ENCODE peak calls at places on chromosomes 12 and 14, in five cellular contexts. W is mesothelial cell of epicardium, J is Peyer's patch, B is fibroblast of mammary gland, P is GM13976. M is an unnamed sample.

GRCh38 chr12:122743895-122744525 is 8.6 kb upstream of the DENR start:
- DNase-seq in B (no peak), J (no peak), W (no peak), P (no peak), M (no peak)

GRCh38 chr14:95903616-95904107 is 27.0 kb downstream of the TUNAR start:
- DNase-seq in B (no peak), J (no peak), P (no peak), W (no peak), M (no peak)

GRCh38 chr12:73935817-73936216 is 601.8 kb upstream of the ATXN7L3B start:
- DNase-seq in P (no peak), B (no peak), J (no peak), W (no peak), M (no peak)

GRCh38 chr14:33273978-33274377 is 335.3 kb downstream of the NPAS3 start:
- DNase-seq in B (no peak), P (no peak), W (no peak), J (no peak), M (no peak)

GRCh38 chr12:92505373-92506340 is 197.1 kb upstream of the PLEKHG7 start:
- DNase-seq in P (no peak), J (peak; percentile 68), B (peak; percentile 55), W (no peak), M (peak; percentile 85)

GRCh38 chr12:59403259-59403932 is 192.4 kb upstream of the SLC16A7 start:
- DNase-seq in W (no peak), P (peak; percentile 6), B (peak; percentile 78), J (peak; percentile 17), M (no peak)

GRCh38 chr14:22265319-22266140 is 323.5 kb downstream of the DAD1 start:
- DNase-seq in B (peak; percentile 6), W (no peak), P (no peak), J (no peak), M (no peak)

GRCh38 chr12:45458854-45459807 is 243.2 kb downstream of the ANO6 start:
- DNase-seq in J (no peak), B (peak; percentile 81), W (no peak), P (no peak), M (no peak)

GRCh38 chr12:84756961-84757360 is 155.6 kb downstream of the SLC6A15 start:
- DNase-seq in J (no peak), P (no peak), W (no peak), B (peak; percentile 65), M (no peak)

GRCh38 chr12:110922652-110923051 is 2.3 kb upstream of the MYL2 start:
- DNase-seq in W (no peak), P (no peak), J (no peak), B (no peak), M (no peak)

GRCh38 chr12:53599579-53599978 is 26.6 kb downstream of the ATF7 start:
- DNase-seq in B (no peak), W (no peak), J (no peak), P (no peak), M (no peak)
- TF ChIP-seq CTCF in B (no peak), W (no peak), J (no peak), P (no peak), M (peak; percentile 20)

GRCh38 chr12:47811581-47812484 is 7.9 kb downstream of the HDAC7 start:
- DNase-seq in P (no peak), B (peak; percentile 97), W (no peak), J (no peak), M (no peak)

GRCh38 chr12:47808049-47808448 is 11.7 kb downstream of the HDAC7 start:
- DNase-seq in J (peak; percentile 90), P (peak; percentile 76), B (peak; percentile 53), W (no peak), M (no peak)

GRCh38 chr12:47811070-47811391 is 8.7 kb downstream of the HDAC7 start:
- DNase-seq in B (no peak), W (no peak), P (no peak), J (no peak), M (no peak)

GRCh38 chr12:47807338-47807737 is 12.4 kb downstream of the HDAC7 start:
- DNase-seq in B (no peak), P (no peak), W (no peak), J (no peak), M (no peak)

GRCh38 chr12:47808574-47809380 is 10.9 kb downstream of the HDAC7 start:
- DNase-seq in B (peak; percentile 37), W (no peak), P (no peak), J (peak; percentile 67), M (no peak)
- TF ChIP-seq CTCF in B (peak; percentile 6), W (no peak), P (no peak), J (no peak), M (no peak)

GRCh38 chr12:1750300-1750699 is 59.4 kb downstream of the ADIPOR2 start:
- DNase-seq in J (no peak), B (no peak), W (no peak), P (no peak), M (no peak)
- TF ChIP-seq CTCF in J (no peak), B (no peak), W (no peak), P (no peak), M (no peak)

DNA sequence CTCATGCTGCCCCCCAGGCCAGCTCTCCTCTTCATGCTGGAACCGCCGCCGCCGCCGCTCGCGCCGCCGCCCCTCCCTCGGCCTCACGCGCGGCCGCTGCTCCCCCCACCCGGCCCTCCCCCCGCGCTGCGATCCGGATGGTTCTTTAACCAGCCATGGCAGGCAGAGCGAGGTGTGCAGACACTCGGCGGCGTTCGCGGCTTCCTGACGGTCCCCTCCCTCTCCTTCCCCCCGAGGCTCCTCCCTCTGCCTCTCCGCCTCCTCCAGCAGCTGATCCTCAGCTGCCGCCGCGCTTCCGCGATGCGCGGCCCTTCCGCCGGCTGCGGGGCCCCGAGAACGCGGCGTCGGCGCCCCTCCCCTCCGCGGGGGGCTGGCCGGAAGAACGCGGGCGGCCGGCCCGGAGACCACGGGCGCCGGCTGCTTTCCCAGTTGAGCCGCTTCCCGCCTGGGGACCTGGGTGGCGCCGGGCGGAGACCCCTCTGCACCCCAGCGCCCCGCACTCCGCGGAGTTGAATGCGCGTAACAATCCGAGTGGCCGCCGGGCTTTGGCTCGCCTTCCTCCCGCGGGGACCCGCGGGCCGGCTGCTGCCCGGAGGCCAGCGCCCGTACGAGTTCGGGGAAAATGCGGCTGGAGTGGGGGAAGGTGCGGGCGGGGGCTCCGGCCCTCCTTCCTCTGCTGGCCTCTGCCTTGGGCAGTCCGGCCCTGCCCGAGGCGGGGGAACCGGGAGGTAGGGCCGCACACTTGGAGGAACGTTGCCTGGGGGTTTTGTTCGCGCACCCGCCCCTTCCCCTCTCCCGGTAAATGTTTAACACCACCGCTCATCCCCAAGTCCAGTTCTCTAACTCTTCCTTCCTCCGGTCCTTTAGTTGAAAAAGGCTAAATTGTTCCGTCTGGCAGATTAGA is at the start of gene DCAF5:
- DNase-seq in P (peak; percentile 98), J (peak; percentile 94), W (peak; percentile 82), B (peak; percentile 90), M (peak; percentile 96)
- TF ChIP-seq CTCF in P (no peak), J (no peak), W (no peak), B (no peak), M (no peak)

GRCh38 chr12:124191024-124191359 is 103.9 kb upstream of the RFLNA start:
- DNase-seq in J (no peak), W (no peak), P (no peak), B (peak; percentile 18), M (no peak)
- TF ChIP-seq CTCF in J (no peak), W (no peak), P (no peak), B (no peak), M (no peak)

GRCh38 chr14:77200406-77200985 is 18.9 kb downstream of the TMEM63C start:
- DNase-seq in W (no peak), P (no peak), B (no peak), J (no peak), M (no peak)
- TF ChIP-seq CTCF in W (no peak), P (no peak), B (no peak), J (no peak), M (no peak)

GRCh38 chr14:66238969-66239368 is 247.2 kb upstream of the CCDC196 start:
- DNase-seq in W (no peak), P (no peak), B (peak; percentile 30), J (no peak), M (no peak)

GRCh38 chr14:66240112-66240511 is 246.1 kb upstream of the CCDC196 start:
- DNase-seq in P (no peak), B (peak; percentile 28), J (no peak), W (no peak), M (no peak)

GRCh38 chr14:66247662-66248061 is 238.5 kb upstream of the CCDC196 start:
- DNase-seq in B (no peak), W (no peak), J (no peak), P (no peak), M (no peak)

GRCh38 chr14:66249544-66249943 is 236.6 kb upstream of the CCDC196 start:
- DNase-seq in W (no peak), J (no peak), P (no peak), B (no peak), M (no peak)

GRCh38 chr14:66244834-66245233 is 241.3 kb upstream of the CCDC196 start:
- DNase-seq in B (no peak), P (no peak), J (no peak), W (no peak), M (no peak)
- TF ChIP-seq CTCF in B (no peak), P (no peak), J (no peak), W (no peak), M (no peak)

DNA sequence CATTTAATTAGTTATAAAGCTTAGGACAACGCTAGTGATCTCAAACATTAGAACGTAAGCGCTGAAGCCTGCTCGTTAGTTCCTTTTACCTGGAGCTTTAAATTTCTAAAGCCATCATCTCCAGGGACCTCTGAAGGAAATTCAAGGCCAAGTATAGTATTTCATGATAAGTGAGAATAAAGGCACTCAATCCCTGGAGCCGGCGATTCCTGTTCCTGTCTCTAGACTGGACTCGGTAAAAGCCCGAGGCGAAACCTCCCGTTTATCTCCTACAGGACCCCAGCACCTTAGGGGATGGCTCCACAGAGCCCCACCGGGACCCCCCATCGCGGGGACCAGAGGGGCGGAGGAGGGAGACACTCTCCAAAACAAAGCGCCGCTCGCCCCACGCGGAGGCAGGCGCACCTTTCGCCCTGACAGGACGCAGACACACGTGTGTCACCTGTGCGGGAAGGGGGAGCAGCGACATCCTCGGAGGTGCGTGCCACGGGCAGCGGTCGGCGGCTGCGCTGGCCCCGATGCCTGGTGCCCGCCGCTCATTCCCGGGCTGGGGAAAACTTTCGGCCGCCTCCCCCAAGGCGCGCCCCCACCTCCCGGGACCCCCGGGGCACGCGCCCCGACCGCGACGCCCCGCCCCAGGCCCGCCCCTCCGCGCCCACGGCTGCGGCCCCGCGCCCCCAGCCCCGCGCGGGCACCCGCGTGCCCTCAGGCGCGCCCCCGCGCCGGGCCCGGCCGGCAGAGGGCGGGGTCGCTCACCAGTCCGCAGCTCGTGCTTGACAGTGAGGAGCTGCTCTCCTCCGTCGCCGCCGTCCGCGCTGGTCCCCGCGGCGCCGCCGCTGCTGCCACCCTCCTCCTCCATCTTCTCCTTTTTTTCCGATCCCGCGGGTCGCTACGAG is 617 bp downstream of the RPS6KA5 start:
- DNase-seq in B (peak; percentile 1), P (peak; percentile 74), J (peak; percentile 68), W (peak; percentile 39), M (no peak)
- TF ChIP-seq CTCF in B (no peak), P (peak; percentile 52), J (no peak), W (no peak), M (peak; percentile 37)

M was measured in osteocyte.